ENCODE peak calls at places on chromosomes 2 and 18, in six cellular contexts. O is endothelial cell of umbilical vein, Q is A549, F is NB4, U is HepG2, H is K562. K is an unnamed sample.

GRCh38 chr2:174824098-174824497 is 59.8 kb upstream of the CHRNA1 start:
- DNase-seq in O (no peak), Q (no peak), F (no peak), U (no peak), H (no peak), K (no peak)

GRCh38 chr2:56344771-56345170 is 161.0 kb downstream of the CCDC85A start:
- DNase-seq in O (no peak), Q (no peak), F (no peak), U (no peak), H (no peak), K (no peak)

GRCh38 chr2:60354713-60355112 is 198.7 kb downstream of the BCL11A start:
- DNase-seq in O (no peak), Q (no peak), F (no peak), U (no peak), H (no peak), K (no peak)

GRCh38 chr2:54871457-54872103 is 148.1 kb downstream of the EML6 start:
- DNase-seq in O (no peak), Q (no peak), F (peak), U (peak), H (no peak), K (no peak)

GRCh38 chr18:12013186-12013916 is 32.0 kb downstream of the IMPA2 start:
- DNase-seq in O (no peak), Q (no peak), F (no peak), U (no peak), H (no peak), K (no peak)

GRCh38 chr2:25821225-25822056 is 56.8 kb downstream of the ASXL2 start:
- DNase-seq in O (peak), Q (no peak), F (no peak), U (no peak), H (peak), K (no peak)

GRCh38 chr2:149527998-149528775 is 59.4 kb downstream of the MMADHC start:
- DNase-seq in O (no peak), Q (no peak), F (no peak), U (no peak), H (no peak), K (no peak)

GRCh38 chr2:222862915-222863544 is 2.2 kb downstream of the ACSL3 start:
- DNase-seq in O (no peak), Q (no peak), F (no peak), U (no peak), H (no peak), K (no peak)

GRCh38 chr2:184174493-184175112 is 423.7 kb upstream of the ZNF804A start:
- DNase-seq in O (no peak), Q (no peak), F (no peak), U (no peak), H (no peak), K (no peak)

GRCh38 chr2:189549440-189549832 is 31.1 kb downstream of the SLC40A1 start:
- DNase-seq in O (peak), Q (no peak), F (no peak), U (no peak), H (no peak), K (no peak)

GRCh38 chr2:218418717-218419458 is at the start of gene VIL1:
- DNase-seq in O (no peak), Q (no peak), F (no peak), U (peak), H (no peak), K (no peak)

GRCh38 chr2:149601141-149601796 is 13.7 kb upstream of the MMADHC start:
- DNase-seq in O (peak), Q (no peak), F (peak), U (no peak), H (no peak), K (no peak)

GRCh38 chr2:181394741-181395437 is 62.3 kb upstream of the ITGA4 start:
- DNase-seq in O (no peak), Q (no peak), F (peak), U (no peak), H (no peak), K (no peak)

GRCh38 chr2:222693837-222694236 is 22.4 kb downstream of the MOGAT1 start:
- DNase-seq in O (peak), Q (peak), F (peak), U (peak), H (peak), K (no peak)

GRCh38 chr18:46104128-46104911 is at the start of gene HAUS1:
- DNase-seq in O (peak), Q (peak), F (peak), U (peak), H (peak), K (peak)

GRCh38 chr18:57915241-57915640 is 112.1 kb upstream of the ATP8B1 start:
- DNase-seq in O (no peak), Q (no peak), F (no peak), U (no peak), H (no peak), K (no peak)

GRCh38 chr18:66872277-66872676 is 268.4 kb upstream of the CDH19 start:
- DNase-seq in O (peak), Q (no peak), F (peak), U (no peak), H (no peak), K (no peak)

GRCh38 chr2:181106229-181106628 is 125.8 kb downstream of the UBE2E3 start:
- DNase-seq in O (no peak), Q (no peak), F (no peak), U (no peak), H (no peak), K (no peak)

GRCh38 chr2:122822319-122822718 is 1066.9 kb downstream of the TSN start:
- DNase-seq in O (no peak), Q (no peak), F (no peak), U (no peak), H (no peak), K (no peak)

GRCh38 chr2:23617167-23617787 is 232.3 kb downstream of the KLHL29 start:
- DNase-seq in O (peak), Q (no peak), F (no peak), U (no peak), H (peak), K (no peak)

GRCh38 chr2:235402444-235402843 is 91.4 kb upstream of the AGAP1 start:
- DNase-seq in O (no peak), Q (no peak), F (no peak), U (no peak), H (no peak), K (no peak)

GRCh38 chr2:214484239-214484638 is 73.4 kb downstream of the VWC2L start:
- DNase-seq in O (no peak), Q (no peak), F (no peak), U (no peak), H (no peak), K (no peak)

GRCh38 chr2:191302459-191303155 is 57.4 kb downstream of the MYO1B start:
- DNase-seq in O (peak), Q (peak), F (peak), U (peak), H (peak), K (no peak)

GRCh38 chr2:46909771-46910419 is 5.7 kb downstream of the MCFD2 start:
- DNase-seq in O (peak), Q (peak), F (peak), U (peak), H (no peak), K (peak)

GRCh38 chr2:241935314-241935713 is 65.8 kb downstream of the RTP5 start:
- DNase-seq in O (no peak), Q (peak), F (no peak), U (no peak), H (peak), K (no peak)

GRCh38 chr2:198097628-198098027 is 293.2 kb downstream of the PLCL1 start:
- DNase-seq in O (no peak), Q (no peak), F (no peak), U (no peak), H (no peak), K (peak)

GRCh38 chr2:198096965-198097364 is 292.6 kb downstream of the PLCL1 start:
- DNase-seq in O (no peak), Q (no peak), F (no peak), U (no peak), H (no peak), K (no peak)

GRCh38 chr2:198100323-198100722 is 295.9 kb downstream of the PLCL1 start:
- DNase-seq in O (no peak), Q (no peak), F (peak), U (no peak), H (no peak), K (no peak)

GRCh38 chr2:198098386-198098785 is 294.0 kb downstream of the PLCL1 start:
- DNase-seq in O (no peak), Q (no peak), F (no peak), U (no peak), H (no peak), K (no peak)

DNA sequence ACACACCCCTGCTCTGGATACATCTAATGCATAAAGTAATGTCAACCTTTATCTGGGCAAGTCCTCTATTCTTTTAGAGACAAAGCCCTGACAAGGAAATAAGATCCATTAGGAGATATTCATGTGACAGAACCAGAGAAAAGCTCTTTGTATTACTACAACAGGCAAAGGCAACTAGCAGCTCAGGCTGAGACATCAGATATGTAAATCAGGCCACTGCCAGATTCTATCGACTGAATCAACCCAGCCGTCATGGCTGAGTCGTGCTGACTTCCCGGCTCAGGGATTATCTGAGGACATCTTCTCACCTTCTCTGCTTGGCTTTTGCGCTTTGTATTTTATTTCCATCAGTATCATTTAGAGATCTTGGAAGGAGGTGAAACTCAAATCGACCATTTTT is 294.5 kb downstream of the PLCL1 start:
- DNase-seq in O (no peak), Q (no peak), F (no peak), U (no peak), H (peak), K (no peak)
- TF ChIP-seq MYC in O (no peak), Q (no peak), F (no peak), U (no peak), H (no peak), K (no peak)

GRCh38 chr2:124333789-124334188 is 308.7 kb downstream of the CNTNAP5 start:
- DNase-seq in O (no peak), Q (no peak), F (no peak), U (no peak), H (no peak), K (no peak)
- TF ChIP-seq MYC in O (no peak), Q (no peak), F (no peak), U (no peak), H (no peak), K (no peak)

GRCh38 chr2:95698166-95698565 is 106.4 kb downstream of the TRIM43 start:
- DNase-seq in O (no peak), Q (no peak), F (no peak), U (no peak), H (no peak), K (no peak)

GRCh38 chr2:95699201-95699600 is 107.4 kb downstream of the TRIM43 start:
- DNase-seq in O (no peak), Q (no peak), F (no peak), U (no peak), H (no peak), K (no peak)

GRCh38 chr2:95700554-95700953 is 108.8 kb downstream of the TRIM43 start:
- DNase-seq in O (no peak), Q (no peak), F (peak), U (no peak), H (no peak), K (no peak)

GRCh38 chr2:95695613-95696012 is 103.8 kb downstream of the TRIM43 start:
- DNase-seq in O (no peak), Q (no peak), F (no peak), U (no peak), H (no peak), K (no peak)
- TF ChIP-seq MYC in O (no peak), Q (no peak), F (no peak), U (no peak), H (no peak), K (no peak)

GRCh38 chr2:100820346-100821254 is 661 bp downstream of the NPAS2 start:
- DNase-seq in O (peak), Q (no peak), F (no peak), U (no peak), H (no peak), K (no peak)
- TF ChIP-seq MYC in O (no peak), Q (no peak), F (no peak), U (peak), H (no peak), K (no peak)

GRCh38 chr2:21424375-21424774 is 300.6 kb downstream of the TDRD15 start:
- DNase-seq in O (no peak), Q (no peak), F (no peak), U (no peak), H (no peak), K (no peak)
- TF ChIP-seq MYC in O (no peak), Q (no peak), F (no peak), U (no peak), H (no peak), K (no peak)

DNA sequence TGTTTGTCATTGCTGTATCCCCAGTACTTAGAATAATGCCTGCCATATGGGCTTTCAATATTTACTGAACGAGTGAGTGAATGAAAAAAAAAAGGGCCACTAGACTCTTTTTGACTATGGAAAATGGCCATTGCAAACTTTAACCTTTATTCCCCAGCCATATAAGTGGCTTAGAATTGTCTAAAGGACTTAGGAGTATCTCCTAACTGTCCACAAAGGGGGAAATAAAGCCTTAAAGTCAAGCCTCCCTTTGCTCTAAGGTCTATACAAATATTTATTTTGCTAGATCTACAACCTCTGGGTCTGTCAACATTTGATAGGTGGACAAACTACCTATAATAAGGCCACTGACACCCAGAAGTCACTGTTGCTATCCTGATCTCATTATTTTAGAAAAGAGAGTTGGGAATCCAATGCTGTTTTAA is 25.7 kb downstream of the UPP2 start:
- DNase-seq in O (no peak), Q (no peak), F (no peak), U (peak), H (no peak), K (no peak)
- TF ChIP-seq MYC in O (no peak), Q (no peak), F (no peak), U (no peak), H (no peak), K (no peak)

GRCh38 chr2:12816379-12817306 is 99.9 kb downstream of the TRIB2 start:
- DNase-seq in O (no peak), Q (no peak), F (no peak), U (no peak), H (no peak), K (no peak)

GRCh38 chr2:12819098-12819465 is 102.3 kb downstream of the TRIB2 start:
- DNase-seq in O (peak), Q (no peak), F (peak), U (no peak), H (no peak), K (no peak)

GRCh38 chr2:12819721-12820120 is 103.0 kb downstream of the TRIB2 start:
- DNase-seq in O (no peak), Q (no peak), F (peak), U (no peak), H (no peak), K (no peak)

GRCh38 chr2:12817870-12818269 is 101.1 kb downstream of the TRIB2 start:
- DNase-seq in O (no peak), Q (no peak), F (no peak), U (no peak), H (no peak), K (no peak)

GRCh38 chr2:12818416-12819097 is 101.8 kb downstream of the TRIB2 start:
- DNase-seq in O (no peak), Q (no peak), F (no peak), U (no peak), H (no peak), K (no peak)
- TF ChIP-seq MYC in O (no peak), Q (no peak), F (no peak), U (no peak), H (no peak), K (no peak)

GRCh38 chr18:35983818-35984217 is 11.3 kb downstream of the RMP24 start:
- DNase-seq in O (no peak), Q (no peak), F (no peak), U (no peak), H (no peak), K (no peak)
- TF ChIP-seq MYC in O (no peak), Q (no peak), F (no peak), U (no peak), H (no peak), K (no peak)

GRCh38 chr2:33214857-33215256 is 261.6 kb upstream of the RASGRP3 start:
- DNase-seq in O (no peak), Q (no peak), F (no peak), U (no peak), H (no peak), K (no peak)

GRCh38 chr2:33215983-33216382 is 260.5 kb upstream of the RASGRP3 start:
- DNase-seq in O (no peak), Q (no peak), F (no peak), U (no peak), H (no peak), K (no peak)

GRCh38 chr2:33217431-33217830 is 259.0 kb upstream of the RASGRP3 start:
- DNase-seq in O (no peak), Q (no peak), F (no peak), U (no peak), H (no peak), K (no peak)

GRCh38 chr2:33215299-33215698 is 261.1 kb upstream of the RASGRP3 start:
- DNase-seq in O (peak), Q (no peak), F (no peak), U (no peak), H (no peak), K (no peak)

GRCh38 chr2:33216508-33217182 is 259.8 kb upstream of the RASGRP3 start:
- DNase-seq in O (peak), Q (no peak), F (no peak), U (no peak), H (no peak), K (no peak)
- TF ChIP-seq MYC in O (no peak), Q (no peak), F (no peak), U (no peak), H (no peak), K (no peak)

K was measured in GM12878.